ENCODE peak calls at places on chromosomes 4 and X, in seven cellular contexts. E is upper lobe of left lung, G is left ventricle myocardium inferior, U is Panc1, H is epithelial cell of esophagus, Z is H7, K is Right ventricle myocardium superior. C is an unnamed sample.

GRCh38 chrX:110944793-110945466 is 149.3 kb upstream of the CHRDL1 start:
- DNase-seq in K (no peak), E (no peak), G (no peak), H (peak), Z (peak), U (no peak), C (no peak)

GRCh38 chr4:132266374-132266773 is 882.7 kb upstream of the PCDH10 start:
- DNase-seq in Z (no peak), E (no peak), U (no peak), H (no peak), G (no peak), K (no peak), C (no peak)

GRCh38 chr4:39323836-39324235 is 42.3 kb downstream of the RFC1 start:
- DNase-seq in U (no peak), H (no peak), E (no peak), G (no peak), K (no peak), Z (no peak), C (no peak)

GRCh38 chr4:165476214-165477098 is 97.6 kb downstream of the CPE start:
- DNase-seq in K (no peak), H (peak), E (no peak), U (no peak), G (no peak), Z (no peak), C (peak)

GRCh38 chr4:146121757-146122156 is 53.8 kb upstream of the LSM6 start:
- DNase-seq in K (no peak), H (no peak), Z (no peak), G (no peak), E (no peak), U (no peak), C (peak)

GRCh38 chr4:111930658-111931057 is 214.6 kb upstream of the FAM241A start:
- DNase-seq in K (no peak), H (peak), U (no peak), Z (no peak), E (no peak), G (no peak), C (no peak)

GRCh38 chr4:123477804-123478209 is 81.2 kb downstream of the SPRY1 start:
- DNase-seq in U (no peak), K (no peak), H (no peak), Z (no peak), G (no peak), E (no peak), C (peak)

GRCh38 chrX:120791013-120791643 is 84.5 kb downstream of the CT47B1 start:
- DNase-seq in Z (no peak), K (peak), U (no peak), E (no peak), H (peak), G (peak), C (peak)

C was measured in M059J.